ENCODE peak calls at places on chromosomes 7 and 10, in seven cellular contexts. J, T, O, R, K, F and A are unnamed samples.

GRCh38 chr10:6678211-6678803 is 98.2 kb upstream of the PRKCQ start:
- DNase-seq in J (peak), T (peak), O (peak), R (peak), K (no peak), F (peak), A (peak)

GRCh38 chr7:127588019-127588696 is at the start of gene ARF5:
- DNase-seq in J (peak), T (peak), O (peak), R (peak), K (peak), F (peak), A (peak)

GRCh38 chr10:132301371-132302330 is 6.1 kb downstream of the STK32C start:
- DNase-seq in J (no peak), T (no peak), O (no peak), R (no peak), K (no peak), F (no peak), A (no peak)

GRCh38 chr7:116150588-116150987 is 59.8 kb upstream of the TES start:
- DNase-seq in J (peak), T (no peak), O (no peak), R (no peak), K (peak), F (no peak), A (peak)

GRCh38 chr7:2736411-2736914 is 48.5 kb downstream of the AMZ1 start:
- DNase-seq in J (no peak), T (peak), O (no peak), R (no peak), K (no peak), F (peak), A (no peak)

GRCh38 chr10:132549416-132549815 is 11.8 kb downstream of the INPP5A start:
- DNase-seq in J (no peak), T (no peak), O (no peak), R (no peak), K (no peak), F (peak), A (no peak)

GRCh38 chr7:131602304-131602993 is 46.0 kb upstream of the PODXL start:
- DNase-seq in J (no peak), T (peak), O (peak), R (no peak), K (no peak), F (no peak), A (peak)

GRCh38 chr7:27516415-27516814 is 146.3 kb downstream of the HIBADH start:
- DNase-seq in J (no peak), T (no peak), O (no peak), R (no peak), K (no peak), F (no peak), A (no peak)

GRCh38 chr7:94706991-94707390 is 51.1 kb upstream of the SGCE start:
- DNase-seq in J (no peak), T (no peak), O (no peak), R (no peak), K (no peak), F (no peak), A (no peak)

GRCh38 chr7:69682518-69682917 is 84.2 kb downstream of the AUTS2 start:
- DNase-seq in J (no peak), T (no peak), O (no peak), R (no peak), K (no peak), F (no peak), A (no peak)

GRCh38 chr7:78535655-78536054 is 737.1 kb downstream of the PHTF2 start:
- DNase-seq in J (no peak), T (no peak), O (no peak), R (no peak), K (no peak), F (no peak), A (no peak)

GRCh38 chr7:152587366-152587765 is 88.6 kb downstream of the XRCC2 start:
- DNase-seq in J (no peak), T (no peak), O (no peak), R (no peak), K (no peak), F (no peak), A (peak)

GRCh38 chr7:82313269-82313668 is 130.3 kb downstream of the CACNA2D1 start:
- DNase-seq in J (no peak), T (no peak), O (no peak), R (no peak), K (no peak), F (no peak), A (no peak)

GRCh38 chr10:12981570-12981969 is 19.9 kb downstream of the CCDC3 start:
- DNase-seq in J (peak), T (no peak), O (no peak), R (no peak), K (no peak), F (no peak), A (peak)

GRCh38 chr10:100153239-100153840 is 32.5 kb downstream of the ERLIN1 start:
- DNase-seq in J (no peak), T (no peak), O (no peak), R (no peak), K (no peak), F (no peak), A (peak)

GRCh38 chr10:46091080-46091833 is 45.2 kb upstream of the MSMB start:
- DNase-seq in J (no peak), T (no peak), O (no peak), R (no peak), K (no peak), F (no peak), A (no peak)

GRCh38 chr7:102463841-102464576 is 654 bp downstream of the ALKBH4 start:
- DNase-seq in J (no peak), T (no peak), O (no peak), R (peak), K (no peak), F (no peak), A (peak)

GRCh38 chr10:26441491-26442214 is 3.5 kb downstream of the APBB1IP start:
- DNase-seq in J (no peak), T (no peak), O (no peak), R (peak), K (no peak), F (no peak), A (peak)

GRCh38 chr10:126124923-126125322 is 228.6 kb downstream of the FANK1 start:
- DNase-seq in J (peak), T (no peak), O (no peak), R (peak), K (no peak), F (no peak), A (peak)

GRCh38 chr7:143372070-143372469 is 9.1 kb upstream of the ZYX start:
- DNase-seq in J (no peak), T (peak), O (no peak), R (no peak), K (no peak), F (no peak), A (no peak)

GRCh38 chr10:125605167-125605566 is 77.8 kb downstream of the TEX36 start:
- DNase-seq in J (peak), T (no peak), O (no peak), R (peak), K (no peak), F (no peak), A (peak)

GRCh38 chr7:7848245-7848644 is 120.4 kb upstream of the GLCCI1 start:
- DNase-seq in J (no peak), T (no peak), O (no peak), R (no peak), K (no peak), F (no peak), A (no peak)

GRCh38 chr7:1234049-1234691 is 1.5 kb downstream of the UNCX start:
- DNase-seq in J (no peak), T (no peak), O (no peak), R (no peak), K (no peak), F (no peak), A (no peak)

GRCh38 chr7:142629588-142630260 is 119.5 kb upstream of the PRSS1 start:
- DNase-seq in J (peak), T (peak), O (no peak), R (peak), K (no peak), F (no peak), A (peak)

GRCh38 chr7:18829518-18830252 is 287.8 kb downstream of the TWIST1 start:
- DNase-seq in J (peak), T (peak), O (no peak), R (peak), K (no peak), F (no peak), A (peak)

GRCh38 chr10:90378524-90379076 is 479.2 kb downstream of the HTR7 start:
- DNase-seq in J (peak), T (no peak), O (no peak), R (no peak), K (no peak), F (no peak), A (no peak)

GRCh38 chr10:119687192-119688032 is 36.2 kb downstream of the BAG3 start:
- DNase-seq in J (no peak), T (no peak), O (no peak), R (peak), K (no peak), F (peak), A (no peak)
- H3K4me3 ChIP-seq in J (no peak), T (no peak), O (no peak), R (peak), K (no peak), F (peak), A (peak)

DNA sequence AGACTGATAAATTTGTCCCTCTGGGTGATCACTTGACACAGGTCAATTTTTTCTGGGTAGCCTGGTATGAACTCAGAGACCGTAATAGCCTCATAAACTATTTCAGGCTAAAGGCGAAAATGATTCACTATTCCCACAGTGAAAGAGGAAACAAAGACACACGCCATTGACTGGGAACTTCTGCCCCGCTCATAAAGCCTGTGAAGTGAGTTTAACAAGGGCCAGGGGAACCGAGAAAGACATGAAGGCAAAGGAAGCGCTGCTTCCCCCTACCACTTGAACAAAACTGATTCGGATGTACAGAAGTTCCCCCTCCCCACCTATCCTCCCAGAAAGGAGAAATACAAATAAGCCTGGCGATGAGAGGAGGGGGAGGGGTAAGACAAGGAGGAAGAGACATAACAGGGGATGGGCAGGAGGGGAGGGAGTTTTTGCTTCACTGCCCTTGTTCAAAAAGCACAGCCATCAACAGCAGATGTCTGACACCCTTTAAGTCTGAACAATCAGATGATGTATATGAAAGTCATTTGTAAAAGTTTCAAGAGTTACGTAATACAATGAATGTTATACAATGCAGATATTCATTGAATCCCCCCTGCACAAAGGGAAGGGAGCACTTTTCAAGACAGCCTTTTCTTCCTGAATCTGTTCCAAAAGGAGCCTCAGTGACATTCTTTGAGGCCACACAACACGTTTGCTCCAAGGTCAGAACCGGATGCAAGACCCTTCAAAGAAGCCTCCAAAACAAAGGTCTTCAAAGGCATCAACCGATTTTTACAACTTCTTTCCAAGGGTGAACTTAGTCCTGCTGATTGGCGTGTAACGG is 734 bp downstream of the ABCB4 start:
- DNase-seq in J (no peak), T (peak), O (no peak), R (peak), K (peak), F (peak), A (peak)
- H3K4me3 ChIP-seq in J (peak), T (peak), O (peak), R (peak), K (peak), F (peak), A (peak)

GRCh38 chr10:32954080-32954479 is 4.0 kb downstream of the ITGB1 start:
- DNase-seq in J (no peak), T (no peak), O (no peak), R (no peak), K (no peak), F (no peak), A (no peak)
- H3K4me3 ChIP-seq in J (no peak), T (peak), O (no peak), R (peak), K (no peak), F (no peak), A (peak)

DNA sequence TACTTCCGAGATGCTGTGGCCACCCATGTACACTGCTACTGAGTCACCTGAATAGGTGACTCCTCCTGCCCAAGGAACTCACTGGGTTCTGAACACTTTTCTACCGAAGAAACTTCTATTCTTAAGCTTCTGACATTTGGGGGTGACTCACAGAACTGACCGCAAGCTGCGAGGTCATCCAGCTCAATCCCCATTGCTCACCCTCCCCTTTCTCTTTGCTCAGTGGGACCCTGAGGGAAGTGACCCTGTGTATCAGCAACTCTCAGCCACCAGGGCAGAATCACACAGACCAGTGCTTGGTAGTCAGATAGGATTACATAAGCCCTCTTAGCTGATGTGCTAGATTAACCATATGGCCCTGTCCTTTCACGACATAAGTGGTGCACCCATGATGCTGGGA is 46.3 kb downstream of the INSYN2A start:
- DNase-seq in J (peak), T (no peak), O (no peak), R (peak), K (no peak), F (peak), A (peak)
- H3K4me3 ChIP-seq in J (no peak), T (no peak), O (no peak), R (no peak), K (no peak), F (no peak), A (no peak)

GRCh38 chr7:24469118-24469517 is 104.1 kb upstream of the PALS2 start:
- DNase-seq in J (no peak), T (no peak), O (no peak), R (no peak), K (no peak), F (no peak), A (no peak)
- H3K4me3 ChIP-seq in J (no peak), T (no peak), O (no peak), R (no peak), K (no peak), F (no peak), A (no peak)

GRCh38 chr10:73495226-73495883 is 469 bp downstream of the PPP3CB start:
- DNase-seq in J (peak), T (peak), O (peak), R (peak), K (peak), F (peak), A (peak)

GRCh38 chr10:73495884-73496674 is at the start of gene PPP3CB:
- DNase-seq in J (peak), T (peak), O (peak), R (peak), K (peak), F (no peak), A (peak)

GRCh38 chr10:73493781-73494180 is 2.0 kb downstream of the PPP3CB start:
- DNase-seq in J (peak), T (no peak), O (no peak), R (peak), K (no peak), F (no peak), A (peak)

GRCh38 chr10:73494877-73495225 is 973 bp downstream of the PPP3CB start:
- DNase-seq in J (no peak), T (no peak), O (no peak), R (peak), K (no peak), F (no peak), A (peak)

GRCh38 chr10:73494213-73494612 is 1.6 kb downstream of the PPP3CB start:
- DNase-seq in J (no peak), T (no peak), O (no peak), R (no peak), K (no peak), F (no peak), A (no peak)
- H3K4me3 ChIP-seq in J (peak), T (peak), O (no peak), R (peak), K (peak), F (no peak), A (peak)

GRCh38 chr10:18145652-18146051 is 5.4 kb downstream of the CACNB2 start:
- DNase-seq in J (peak), T (no peak), O (no peak), R (peak), K (no peak), F (no peak), A (peak)
- H3K4me3 ChIP-seq in J (no peak), T (no peak), O (no peak), R (no peak), K (no peak), F (no peak), A (no peak)

GRCh38 chr10:17675638-17676037 is 31.7 kb downstream of the STAM start:
- DNase-seq in J (no peak), T (no peak), O (no peak), R (no peak), K (no peak), F (no peak), A (peak)

GRCh38 chr10:17671307-17671706 is 27.4 kb downstream of the STAM start:
- DNase-seq in J (no peak), T (peak), O (no peak), R (peak), K (no peak), F (peak), A (no peak)

GRCh38 chr10:17676919-17677318 is 33.0 kb downstream of the STAM start:
- DNase-seq in J (no peak), T (no peak), O (no peak), R (no peak), K (no peak), F (no peak), A (no peak)

GRCh38 chr10:17669185-17669872 is 25.4 kb downstream of the STAM start:
- DNase-seq in J (no peak), T (no peak), O (no peak), R (no peak), K (peak), F (no peak), A (no peak)

GRCh38 chr10:17673517-17674051 is 29.6 kb downstream of the STAM start:
- DNase-seq in J (peak), T (peak), O (no peak), R (peak), K (no peak), F (peak), A (peak)
- H3K4me3 ChIP-seq in J (no peak), T (no peak), O (no peak), R (no peak), K (no peak), F (no peak), A (peak)